ENCODE peak calls at places on chromosomes 3 and 15, in nine cellular contexts. L is mesenchymal stem cell, U is suprapubic skin, W is heart right ventricle, O is endodermal cell, H is heart left ventricle, K is mucosa of descending colon, Q is SK-N-SH, M is cardiac muscle cell. D is an unnamed sample.
A peak's percentile ranks its signal among the peaks of the same experiment; 100 is the strongest.

GRCh38 chr3:97821413-97821809 is 400 bp upstream of the CRYBG3 start:
- DNase-seq in L (peak; percentile 84), U (peak; percentile 87), W (peak; percentile 39), O (peak; percentile 82), H (peak; percentile 59), K (peak; percentile 65), Q (peak; percentile 45), M (peak; percentile 62), D (no peak)

GRCh38 chr15:66126057-66126855 is 127.3 kb downstream of the MEGF11 start:
- DNase-seq in L (no peak), U (no peak), W (no peak), O (no peak), H (no peak), K (no peak), Q (no peak), M (no peak), D (no peak)

GRCh38 chr3:126284258-126284904 is 72.8 kb downstream of the KLF15 start:
- DNase-seq in L (no peak), U (no peak), W (no peak), O (no peak), H (no peak), K (no peak), Q (no peak), M (no peak), D (no peak)

GRCh38 chr3:17420668-17421067 is 321.8 kb downstream of the TBC1D5 start:
- DNase-seq in L (peak; percentile 66), U (no peak), W (no peak), O (no peak), H (no peak), K (no peak), Q (no peak), M (no peak), D (no peak)

GRCh38 chr15:60390931-60391501 is 6.8 kb downstream of the ANXA2 start:
- DNase-seq in L (peak; percentile 92), U (no peak), W (peak; percentile 52), O (peak; percentile 79), H (peak; percentile 44), K (peak; percentile 50), Q (no peak), M (no peak), D (no peak)

GRCh38 chr15:60918234-60918964 is 310.7 kb downstream of the RORA start:
- DNase-seq in L (no peak), U (no peak), W (no peak), O (no peak), H (no peak), K (no peak), Q (no peak), M (no peak), D (no peak)

GRCh38 chr3:74564560-74564959 is 49.9 kb downstream of the CNTN3 start:
- DNase-seq in L (no peak), U (no peak), W (no peak), O (no peak), H (no peak), K (no peak), Q (no peak), M (no peak), D (no peak)

GRCh38 chr15:90031231-90031791 is 30.2 kb downstream of the ZNF710 start:
- DNase-seq in L (peak; percentile 85), U (no peak), W (peak; percentile 54), O (peak; percentile 56), H (no peak), K (peak; percentile 29), Q (no peak), M (no peak), D (no peak)

GRCh38 chr15:55694652-55695150 is 48.3 kb downstream of the PRTG start:
- DNase-seq in L (peak; percentile 89), U (no peak), W (no peak), O (no peak), H (no peak), K (no peak), Q (no peak), M (peak; percentile 74), D (no peak)

GRCh38 chr3:193870376-193871092 is 265.4 kb upstream of the HES1 start:
- DNase-seq in L (peak; percentile 60), U (no peak), W (no peak), O (peak; percentile 78), H (no peak), K (peak; percentile 24), Q (no peak), M (no peak), D (no peak)
- H3K4me1 ChIP-seq in L (peaks cover 36% of the 10 kb centered on the region), U (peaks cover 54% of the 10 kb centered on the region), W (peaks cover 3% of the 10 kb centered on the region), O (peaks cover 3% of the 10 kb centered on the region), H (peaks cover 5% of the 10 kb centered on the region), K (peaks cover 4% of the 10 kb centered on the region), Q (peaks cover 10% of the 10 kb centered on the region), M (peaks cover 4% of the 10 kb centered on the region), D (no peaks in the 10 kb centered on the region)

DNA sequence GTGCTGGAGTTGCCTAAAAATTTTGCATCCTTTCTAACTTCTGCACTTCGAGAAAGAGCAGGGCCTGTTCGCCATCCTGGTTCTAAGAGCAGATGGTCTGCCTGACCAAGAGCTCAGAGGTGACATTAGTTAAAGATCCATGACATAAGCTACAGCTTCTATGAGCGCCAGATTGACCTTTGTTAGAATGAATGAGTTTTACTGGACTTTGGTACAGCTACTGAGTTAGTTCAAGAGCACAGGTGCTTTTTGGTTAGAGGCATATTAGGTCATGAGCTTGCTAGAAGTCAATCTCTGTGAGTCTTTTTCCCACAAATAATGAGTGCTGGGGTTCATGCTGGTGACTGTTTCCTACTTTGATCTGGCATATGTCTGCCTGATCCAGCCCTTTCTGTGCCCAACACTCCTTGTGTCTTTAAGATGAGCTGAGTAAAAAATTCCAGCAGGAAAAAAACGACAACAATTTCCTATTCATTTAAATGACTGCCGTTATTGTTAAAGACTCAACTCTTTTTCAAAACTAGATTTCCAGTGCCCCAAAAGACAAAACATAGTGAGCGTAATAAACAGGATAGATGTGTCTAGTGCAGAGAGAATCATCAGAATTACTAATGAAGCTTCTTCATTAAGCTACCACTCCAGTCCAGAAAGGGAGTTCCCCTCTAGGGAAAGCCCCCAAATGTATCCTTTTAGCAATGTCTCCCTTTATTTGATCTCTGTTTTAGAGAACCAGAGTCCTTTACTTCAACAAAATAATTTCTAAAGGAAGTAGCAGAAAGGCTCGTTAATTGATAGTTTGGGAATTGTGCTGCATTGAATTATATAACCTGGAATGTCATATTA is 152.9 kb downstream of the SLCO3A1 start:
- DNase-seq in L (no peak), U (no peak), W (no peak), O (no peak), H (no peak), K (no peak), Q (no peak), M (no peak), D (no peak)
- H3K4me1 ChIP-seq in L (no peaks in the 10 kb centered on the region), U (peaks cover 1% of the 10 kb centered on the region), W (peaks cover 23% of the 10 kb centered on the region), O (peaks cover 14% of the 10 kb centered on the region), H (peaks cover 9% of the 10 kb centered on the region), K (peaks cover 16% of the 10 kb centered on the region), Q (peaks cover 25% of the 10 kb centered on the region), M (peaks cover 19% of the 10 kb centered on the region), D (peaks cover under 1% of the 10 kb centered on the region)

DNA sequence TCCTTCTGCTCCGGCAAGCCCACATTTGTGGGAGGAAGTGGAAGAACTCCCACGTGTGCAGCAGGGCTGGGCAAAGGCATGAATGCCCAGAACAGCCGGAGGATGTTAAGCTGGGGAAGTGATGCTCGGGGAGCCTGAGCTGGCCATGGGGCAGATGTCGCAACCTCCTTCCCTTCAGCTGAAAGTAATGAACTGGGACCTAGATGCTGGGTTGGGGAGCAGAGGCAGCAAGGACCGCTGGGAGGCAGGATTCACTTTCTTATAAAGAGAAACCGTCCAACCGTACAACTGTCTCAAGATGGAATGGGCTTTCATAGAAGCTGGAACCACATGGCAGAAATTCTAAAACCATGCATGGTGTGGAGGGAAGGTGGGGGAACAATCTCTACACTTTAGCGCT is 290.9 kb downstream of the OCA2 start:
- DNase-seq in L (no peak), U (no peak), W (no peak), O (no peak), H (no peak), K (no peak), Q (no peak), M (no peak), D (no peak)
- H3K4me1 ChIP-seq in L (no peaks in the 10 kb centered on the region), U (no peaks in the 10 kb centered on the region), W (no peaks in the 10 kb centered on the region), O (no peaks in the 10 kb centered on the region), H (no peaks in the 10 kb centered on the region), K (no peaks in the 10 kb centered on the region), Q (no peaks in the 10 kb centered on the region), M (no peaks in the 10 kb centered on the region), D (no peaks in the 10 kb centered on the region)

GRCh38 chr15:52731004-52731403 is 51.8 kb upstream of the ATOSA start:
- DNase-seq in L (no peak), U (no peak), W (no peak), O (no peak), H (no peak), K (no peak), Q (no peak), M (no peak), D (no peak)

GRCh38 chr15:52733078-52733477 is 53.9 kb upstream of the ATOSA start:
- DNase-seq in L (peak; percentile 39), U (no peak), W (no peak), O (no peak), H (no peak), K (no peak), Q (no peak), M (no peak), D (no peak)

GRCh38 chr15:52731732-52732470 is 52.7 kb upstream of the ATOSA start:
- DNase-seq in L (no peak), U (no peak), W (no peak), O (no peak), H (no peak), K (no peak), Q (no peak), M (no peak), D (no peak)

GRCh38 chr15:52733696-52734255 is 54.6 kb upstream of the ATOSA start:
- DNase-seq in L (peak; percentile 15), U (no peak), W (no peak), O (peak; percentile 49), H (no peak), K (no peak), Q (no peak), M (no peak), D (no peak)

DNA sequence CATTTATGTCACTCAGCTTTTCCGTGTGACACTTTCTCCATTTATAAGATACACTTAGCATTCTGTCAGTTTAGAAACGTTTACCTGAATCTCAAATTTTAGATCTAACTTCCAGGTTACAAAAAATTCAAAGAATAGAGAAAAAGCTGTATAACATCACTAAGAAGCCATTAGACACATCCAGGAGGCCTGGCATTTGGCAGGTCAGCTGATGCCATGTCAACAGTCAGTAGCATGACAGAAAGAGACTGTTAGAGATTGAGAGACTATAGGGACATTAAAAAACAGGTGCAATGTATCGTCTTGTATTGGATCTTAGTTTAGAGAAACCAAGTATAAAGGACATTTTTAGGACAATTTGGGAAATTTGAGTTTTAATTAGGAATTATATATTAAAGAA is 53.4 kb upstream of the ATOSA start:
- DNase-seq in L (no peak), U (no peak), W (no peak), O (no peak), H (no peak), K (no peak), Q (no peak), M (no peak), D (no peak)
- H3K4me1 ChIP-seq in L (peaks cover 2% of the 10 kb centered on the region), U (peaks cover 30% of the 10 kb centered on the region), W (peaks cover 6% of the 10 kb centered on the region), O (peaks cover 3% of the 10 kb centered on the region), H (no peaks in the 10 kb centered on the region), K (peaks cover 8% of the 10 kb centered on the region), Q (peaks cover 4% of the 10 kb centered on the region), M (peaks cover 4% of the 10 kb centered on the region), D (peaks cover 14% of the 10 kb centered on the region)

DNA sequence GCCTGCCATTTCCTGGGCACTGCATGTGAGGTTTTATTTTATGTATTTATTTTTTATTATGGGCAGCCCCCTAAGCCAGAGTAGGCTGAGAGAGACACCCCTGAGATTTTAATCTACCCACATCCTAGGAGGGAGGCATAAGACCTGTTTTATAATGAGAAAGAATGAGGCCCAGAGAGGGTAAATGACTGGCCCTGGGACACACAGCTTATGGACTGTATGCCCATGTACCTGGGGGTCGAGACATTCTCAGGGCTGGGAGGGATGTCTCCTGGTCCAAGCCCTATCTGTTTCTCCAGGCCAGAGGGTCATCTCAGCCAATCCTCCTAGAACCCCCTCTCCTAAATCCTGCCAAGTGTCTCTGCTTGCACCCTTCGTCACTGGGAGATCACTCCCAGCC is 6.1 kb downstream of the PLXND1 start:
- DNase-seq in L (no peak), U (no peak), W (no peak), O (no peak), H (no peak), K (no peak), Q (no peak), M (no peak), D (no peak)
- H3K4me1 ChIP-seq in L (peaks cover 84% of the 10 kb centered on the region), U (peaks cover 86% of the 10 kb centered on the region), W (peaks cover 84% of the 10 kb centered on the region), O (peaks cover 29% of the 10 kb centered on the region), H (peaks cover 61% of the 10 kb centered on the region), K (peaks cover 4% of the 10 kb centered on the region), Q (peaks cover 2% of the 10 kb centered on the region), M (peaks cover 25% of the 10 kb centered on the region), D (peaks cover 6% of the 10 kb centered on the region)